ENCODE peak calls at places on chromosomes 13 and 19, in five cellular contexts. One of them, this sample, is unnamed.

GRCh38 chr13:27425151-27425917 is 915 bp downstream of the GTF3A start:
- DNase-seq in heart left ventricle: no peak
- DNase-seq in uterus: no peak
- DNase-seq in A549: no peak
- DNase-seq in tibial nerve: no peak
- DNase-seq in this sample: peak

GRCh38 chr13:98972627-98973026 is 5.2 kb downstream of the DOCK9 start:
- DNase-seq in A549: no peak
- DNase-seq in tibial nerve: no peak
- DNase-seq in uterus: no peak
- DNase-seq in heart left ventricle: no peak
- DNase-seq in this sample: no peak

GRCh38 chr19:34085336-34085735 is 87.0 kb upstream of the LSM14A start:
- DNase-seq in uterus: no peak
- DNase-seq in heart left ventricle: no peak
- DNase-seq in tibial nerve: no peak
- DNase-seq in A549: no peak
- DNase-seq in this sample: no peak

GRCh38 chr13:75458696-75459422 is 23.1 kb downstream of the TBC1D4 start:
- DNase-seq in uterus: no peak
- DNase-seq in heart left ventricle: peak
- DNase-seq in A549: no peak
- DNase-seq in tibial nerve: no peak
- DNase-seq in this sample: no peak

GRCh38 chr19:41413947-41414346 is 13.2 kb downstream of the B3GNT8 start:
- DNase-seq in tibial nerve: no peak
- DNase-seq in heart left ventricle: no peak
- DNase-seq in A549: no peak
- DNase-seq in uterus: no peak
- DNase-seq in this sample: no peak

GRCh38 chr13:48586591-48587103 is 53.8 kb upstream of the RCBTB2 start:
- DNase-seq in tibial nerve: no peak
- DNase-seq in A549: no peak
- DNase-seq in uterus: peak
- DNase-seq in heart left ventricle: peak
- DNase-seq in this sample: peak

GRCh38 chr19:29662604-29663404 is 2.5 kb upstream of the PLEKHF1 start:
- DNase-seq in heart left ventricle: peak
- DNase-seq in uterus: peak
- DNase-seq in A549: peak
- DNase-seq in tibial nerve: no peak
- DNase-seq in this sample: peak

GRCh38 chr13:80707000-80707983 is 366.4 kb upstream of the SPRY2 start:
- DNase-seq in heart left ventricle: no peak
- DNase-seq in uterus: no peak
- DNase-seq in tibial nerve: no peak
- DNase-seq in A549: no peak
- DNase-seq in this sample: no peak

GRCh38 chr13:113976711-113977684 is 3.1 kb upstream of the C13orf46 start:
- DNase-seq in tibial nerve: no peak
- DNase-seq in uterus: no peak
- DNase-seq in heart left ventricle: no peak
- DNase-seq in A549: peak
- DNase-seq in this sample: no peak

GRCh38 chr19:3071764-3072163 is 9.5 kb upstream of the TLE5 start:
- DNase-seq in A549: no peak
- DNase-seq in heart left ventricle: no peak
- DNase-seq in uterus: no peak
- DNase-seq in tibial nerve: no peak
- DNase-seq in this sample: no peak

GRCh38 chr13:80712026-80712425 is 371.1 kb upstream of the SPRY2 start:
- DNase-seq in A549: no peak
- DNase-seq in tibial nerve: no peak
- DNase-seq in uterus: no peak
- DNase-seq in heart left ventricle: no peak
- DNase-seq in this sample: no peak

GRCh38 chr19:15149704-15150103 is 42.5 kb downstream of the SYDE1 start:
- DNase-seq in tibial nerve: no peak
- DNase-seq in heart left ventricle: no peak
- DNase-seq in A549: no peak
- DNase-seq in uterus: no peak
- DNase-seq in this sample: no peak

GRCh38 chr13:37751025-37751424 is 118.5 kb downstream of the TRPC4 start:
- DNase-seq in heart left ventricle: no peak
- DNase-seq in tibial nerve: no peak
- DNase-seq in A549: no peak
- DNase-seq in uterus: no peak
- DNase-seq in this sample: no peak

GRCh38 chr19:51595776-51596175 is 24.7 kb downstream of the ZNF175 start:
- DNase-seq in tibial nerve: no peak
- DNase-seq in heart left ventricle: no peak
- DNase-seq in A549: no peak
- DNase-seq in uterus: no peak
- DNase-seq in this sample: no peak

GRCh38 chr13:35930665-35931631 is 200.2 kb downstream of the DCLK1 start:
- DNase-seq in heart left ventricle: no peak
- DNase-seq in tibial nerve: no peak
- DNase-seq in uterus: no peak
- DNase-seq in A549: peak
- DNase-seq in this sample: no peak

GRCh38 chr19:7069042-7069903 is at the start of gene ZNF557:
- DNase-seq in tibial nerve: peak
- DNase-seq in A549: peak
- DNase-seq in uterus: peak
- DNase-seq in heart left ventricle: peak
- DNase-seq in this sample: peak
- TF ChIP-seq POLR2A in tibial nerve: peak
- TF ChIP-seq POLR2A in A549: peak
- TF ChIP-seq POLR2A in uterus: peak
- TF ChIP-seq POLR2A in heart left ventricle: peak
- TF ChIP-seq POLR2A in this sample: peak

DNA sequence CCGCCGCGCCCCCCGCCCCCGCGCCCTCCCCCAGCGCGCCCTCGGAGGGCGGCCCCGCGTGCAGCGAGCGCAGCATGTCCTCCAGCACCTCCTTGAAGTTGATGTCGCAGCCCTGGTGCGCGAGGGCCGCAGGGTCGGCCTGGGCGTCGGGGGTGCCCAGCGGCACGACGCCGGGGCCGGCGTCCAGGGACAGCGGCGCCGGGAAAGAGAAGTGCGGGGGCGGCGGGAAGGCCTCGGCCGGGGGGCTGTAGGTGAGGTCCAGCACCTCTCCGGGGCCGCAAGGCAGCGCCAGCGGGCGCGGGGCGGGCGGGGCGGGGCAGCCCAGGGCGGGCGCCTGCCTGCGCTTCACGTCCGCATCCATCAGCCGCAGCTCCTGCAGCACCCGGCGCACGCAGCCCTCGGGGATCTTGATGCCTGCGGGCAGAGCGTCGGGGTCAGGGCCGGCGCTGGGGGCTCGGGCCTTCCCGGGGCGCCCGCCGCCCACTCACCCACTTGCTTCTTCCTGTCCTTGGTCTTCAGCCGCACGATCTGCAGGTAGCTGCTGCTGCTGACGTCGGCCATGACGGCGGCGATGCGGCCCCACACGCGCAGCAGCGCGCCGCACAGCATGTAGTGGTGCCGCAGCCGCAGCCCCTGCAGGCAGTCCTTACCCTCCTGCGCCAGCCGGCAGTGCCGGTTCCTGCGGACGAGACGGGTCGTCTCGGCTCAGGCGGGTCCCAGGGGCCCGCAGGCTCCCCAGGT is 4.7 kb downstream of the GPX4 start:
- DNase-seq in A549: no peak
- DNase-seq in tibial nerve: no peak
- DNase-seq in uterus: no peak
- DNase-seq in heart left ventricle: no peak
- DNase-seq in this sample: no peak
- TF ChIP-seq POLR2A in A549: no peak
- TF ChIP-seq POLR2A in tibial nerve: no peak
- TF ChIP-seq POLR2A in uterus: no peak
- TF ChIP-seq POLR2A in heart left ventricle: no peak
- TF ChIP-seq POLR2A in this sample: no peak

GRCh38 chr19:48203794-48204628 is 33.5 kb downstream of the ZSWIM9 start:
- DNase-seq in uterus: peak
- DNase-seq in A549: peak
- DNase-seq in tibial nerve: peak
- DNase-seq in heart left ventricle: peak
- DNase-seq in this sample: peak
- TF ChIP-seq POLR2A in uterus: peak
- TF ChIP-seq POLR2A in A549: peak
- TF ChIP-seq POLR2A in tibial nerve: no peak
- TF ChIP-seq POLR2A in heart left ventricle: peak
- TF ChIP-seq POLR2A in this sample: peak

GRCh38 chr19:845707-846481 is 5.1 kb downstream of the PRTN3 start:
- DNase-seq in heart left ventricle: no peak
- DNase-seq in tibial nerve: no peak
- DNase-seq in uterus: no peak
- DNase-seq in A549: no peak
- DNase-seq in this sample: no peak
- TF ChIP-seq POLR2A in heart left ventricle: no peak
- TF ChIP-seq POLR2A in tibial nerve: no peak
- TF ChIP-seq POLR2A in uterus: no peak
- TF ChIP-seq POLR2A in A549: no peak
- TF ChIP-seq POLR2A in this sample: no peak

DNA sequence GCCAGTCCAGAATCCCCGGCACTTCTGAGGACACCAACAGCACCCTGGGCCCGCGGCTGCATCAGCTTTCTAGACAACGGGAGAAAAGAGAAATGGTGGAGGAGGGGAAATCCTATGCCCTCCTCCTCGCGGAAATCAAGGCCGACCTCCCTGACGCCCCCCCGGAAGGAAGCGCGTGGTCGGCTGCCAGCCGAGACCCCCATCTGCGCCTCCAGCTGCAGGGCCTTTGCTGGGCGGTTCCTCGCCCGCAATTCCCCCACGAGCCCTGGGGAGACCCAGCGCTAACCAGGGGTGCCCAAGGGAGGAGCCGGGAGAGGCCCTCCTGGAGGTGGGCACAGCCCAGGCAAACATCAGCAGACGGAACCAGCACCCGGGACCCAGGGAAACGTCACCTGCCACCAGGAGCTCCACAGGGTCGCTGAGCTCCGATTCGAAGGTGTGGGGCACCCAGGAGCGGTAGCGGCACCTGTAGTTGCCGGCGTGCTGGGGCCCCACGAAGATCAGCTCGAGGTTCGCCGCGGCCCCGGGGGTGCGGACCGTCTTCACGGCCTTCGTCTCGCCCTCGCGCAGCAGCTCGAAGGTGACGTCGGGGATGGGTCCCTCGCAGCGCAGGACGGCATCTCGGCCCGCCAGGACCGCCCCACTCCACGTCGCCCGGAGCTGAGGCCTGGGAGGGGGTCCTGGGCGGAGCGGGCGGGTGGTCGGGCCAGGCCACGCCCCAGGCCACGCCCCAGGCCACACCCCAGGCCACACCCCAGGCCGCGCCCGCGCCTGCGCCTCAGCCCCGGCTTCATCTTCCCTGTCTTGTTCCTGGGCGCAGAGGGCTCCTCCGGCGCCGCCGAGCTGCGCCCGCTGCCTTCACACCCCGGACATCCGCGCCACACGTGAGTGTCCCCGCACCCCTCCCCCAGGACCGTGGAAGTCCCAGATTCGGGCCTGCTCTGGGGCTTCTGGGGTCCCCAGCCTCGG is 6.0 kb downstream of the A1BG start:
- DNase-seq in A549: peak
- DNase-seq in uterus: peak
- DNase-seq in tibial nerve: peak
- DNase-seq in heart left ventricle: peak
- DNase-seq in this sample: no peak
- TF ChIP-seq POLR2A in A549: peak
- TF ChIP-seq POLR2A in uterus: peak
- TF ChIP-seq POLR2A in tibial nerve: peak
- TF ChIP-seq POLR2A in heart left ventricle: peak
- TF ChIP-seq POLR2A in this sample: no peak

DNA sequence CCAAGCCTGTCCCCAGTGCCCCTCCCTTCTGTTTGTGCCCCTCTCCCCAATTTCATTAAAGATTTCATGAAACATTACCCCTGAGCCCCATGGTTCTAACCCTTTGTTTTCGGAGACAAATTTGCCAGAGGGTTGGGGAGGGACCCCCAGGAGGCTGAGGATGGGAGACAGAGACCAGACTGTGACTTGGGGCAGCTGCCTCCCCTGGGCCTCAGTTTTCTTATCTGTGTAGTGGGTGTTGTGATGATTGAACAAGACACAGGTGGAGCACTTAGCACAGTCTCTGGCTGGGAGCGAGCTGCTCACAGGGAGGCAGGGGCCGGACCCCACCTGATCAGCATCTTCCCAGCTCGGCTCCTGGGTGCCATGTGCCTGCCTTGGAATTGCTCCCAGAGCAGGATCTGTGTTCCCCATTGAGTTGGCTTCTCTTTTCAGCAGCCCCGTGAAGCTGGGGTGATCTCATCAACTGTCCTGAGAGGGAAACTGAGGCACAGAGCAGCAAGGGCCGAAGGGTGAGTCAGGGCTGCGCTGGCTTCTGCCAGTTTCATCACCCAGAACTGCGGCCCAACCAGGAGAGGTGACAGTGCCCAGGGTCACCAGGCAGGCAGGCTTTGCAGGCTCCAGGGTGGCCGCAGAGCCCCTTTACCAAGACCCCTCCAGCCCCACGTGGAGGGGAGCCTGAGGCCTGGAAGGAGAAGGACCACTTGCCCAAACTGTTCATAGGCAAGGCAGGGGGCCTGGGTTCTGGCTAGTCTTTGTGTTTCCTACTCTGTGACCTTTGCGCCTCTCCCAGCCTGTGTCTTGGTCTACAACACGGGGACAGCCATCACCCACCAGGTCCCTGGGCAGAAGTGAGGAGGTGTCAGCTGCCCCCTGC is 6.9 kb downstream of the IRF3 start:
- DNase-seq in heart left ventricle: no peak
- DNase-seq in uterus: no peak
- DNase-seq in A549: no peak
- DNase-seq in tibial nerve: no peak
- DNase-seq in this sample: no peak
- TF ChIP-seq POLR2A in heart left ventricle: no peak
- TF ChIP-seq POLR2A in uterus: no peak
- TF ChIP-seq POLR2A in A549: no peak
- TF ChIP-seq POLR2A in tibial nerve: no peak
- TF ChIP-seq POLR2A in this sample: no peak

GRCh38 chr19:10553087-10553667 is 9.5 kb downstream of the ATG4D start:
- DNase-seq in tibial nerve: no peak
- DNase-seq in heart left ventricle: no peak
- DNase-seq in uterus: no peak
- DNase-seq in A549: no peak
- DNase-seq in this sample: no peak
- TF ChIP-seq POLR2A in tibial nerve: no peak
- TF ChIP-seq POLR2A in heart left ventricle: no peak
- TF ChIP-seq POLR2A in uterus: no peak
- TF ChIP-seq POLR2A in A549: no peak
- TF ChIP-seq POLR2A in this sample: no peak

DNA sequence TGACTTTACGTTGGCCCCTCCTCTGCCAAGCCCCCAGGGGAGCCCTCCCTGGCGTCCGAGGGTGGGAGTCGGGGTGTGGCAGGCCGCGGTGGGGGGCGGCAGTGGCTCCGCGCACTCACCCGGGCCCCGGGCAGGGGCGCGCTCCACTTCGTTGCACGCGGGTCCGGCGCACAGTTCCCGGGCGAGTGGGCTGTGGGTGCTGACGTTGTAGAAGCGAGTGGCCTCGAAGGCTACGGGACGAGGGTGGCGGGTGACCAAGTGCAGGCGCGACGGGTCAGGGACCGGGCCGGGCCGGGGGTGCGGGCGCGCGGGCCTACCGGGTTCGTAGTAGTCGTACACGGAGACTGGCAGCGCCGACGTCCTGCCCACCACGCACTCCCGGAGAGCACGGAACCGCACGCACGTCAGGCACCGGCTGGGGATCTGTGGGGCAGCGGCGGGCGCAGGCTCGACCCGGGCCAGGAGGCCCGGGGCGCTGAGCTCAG is 8.8 kb downstream of the F2RL3 start:
- DNase-seq in tibial nerve: no peak
- DNase-seq in A549: no peak
- DNase-seq in uterus: peak
- DNase-seq in heart left ventricle: peak
- DNase-seq in this sample: no peak
- TF ChIP-seq POLR2A in tibial nerve: no peak
- TF ChIP-seq POLR2A in A549: no peak
- TF ChIP-seq POLR2A in uterus: peak
- TF ChIP-seq POLR2A in heart left ventricle: peak
- TF ChIP-seq POLR2A in this sample: no peak